ENCODE peak calls at places on chromosomes 4 and X, in six cellular contexts. One of them, this sample, is unnamed. For H3K9me3, the result is how much of the 10 kb centered on the place peaks cover.

GRCh38 chr4:26242451-26242850 is 78.4 kb upstream of the RBPJ start:
- DNase-seq in right lobe of liver: no peak
- DNase-seq in right cardiac atrium: no peak
- DNase-seq in Peyer's patch: no peak
- DNase-seq in tibial artery: no peak
- DNase-seq in T-helper 17 cell: no peak
- DNase-seq in this sample: no peak

GRCh38 chrX:38612281-38612680 is 50.9 kb downstream of the TSPAN7 start:
- DNase-seq in tibial artery: no peak
- DNase-seq in right lobe of liver: no peak
- DNase-seq in right cardiac atrium: no peak
- DNase-seq in Peyer's patch: no peak
- DNase-seq in T-helper 17 cell: no peak
- DNase-seq in this sample: no peak

GRCh38 chr4:77044458-77045124 is 31.2 kb downstream of the CCNI start:
- DNase-seq in T-helper 17 cell: no peak
- DNase-seq in right cardiac atrium: no peak
- DNase-seq in tibial artery: no peak
- DNase-seq in right lobe of liver: no peak
- DNase-seq in Peyer's patch: no peak
- DNase-seq in this sample: no peak

GRCh38 chr4:25528391-25528790 is 127.3 kb upstream of the SLC34A2 start:
- DNase-seq in T-helper 17 cell: no peak
- DNase-seq in tibial artery: no peak
- DNase-seq in right cardiac atrium: no peak
- DNase-seq in right lobe of liver: no peak
- DNase-seq in Peyer's patch: no peak
- DNase-seq in this sample: no peak

GRCh38 chr4:71026086-71026485 is 32.6 kb downstream of the DCK start:
- DNase-seq in right lobe of liver: no peak
- DNase-seq in right cardiac atrium: no peak
- DNase-seq in T-helper 17 cell: no peak
- DNase-seq in tibial artery: no peak
- DNase-seq in Peyer's patch: no peak
- DNase-seq in this sample: no peak

GRCh38 chrX:4764888-4765287 is 1051.4 kb upstream of the PRKX start:
- DNase-seq in tibial artery: no peak
- DNase-seq in T-helper 17 cell: no peak
- DNase-seq in right cardiac atrium: no peak
- DNase-seq in Peyer's patch: no peak
- DNase-seq in right lobe of liver: no peak
- DNase-seq in this sample: no peak

GRCh38 chrX:68536884-68537283 is 38.0 kb downstream of the YIPF6 start:
- DNase-seq in right lobe of liver: no peak
- DNase-seq in tibial artery: no peak
- DNase-seq in Peyer's patch: no peak
- DNase-seq in T-helper 17 cell: no peak
- DNase-seq in right cardiac atrium: no peak
- DNase-seq in this sample: no peak

GRCh38 chrX:153460826-153461225 is 9.6 kb downstream of the HAUS7 start:
- DNase-seq in T-helper 17 cell: no peak
- DNase-seq in Peyer's patch: peak
- DNase-seq in tibial artery: no peak
- DNase-seq in right cardiac atrium: peak
- DNase-seq in right lobe of liver: no peak
- DNase-seq in this sample: peak

GRCh38 chr4:36187723-36188333 is 56.5 kb downstream of the ARAP2 start:
- DNase-seq in Peyer's patch: no peak
- DNase-seq in right cardiac atrium: no peak
- DNase-seq in T-helper 17 cell: no peak
- DNase-seq in tibial artery: no peak
- DNase-seq in right lobe of liver: no peak
- DNase-seq in this sample: no peak

GRCh38 chr4:35087216-35087615 is 1157.1 kb downstream of the ARAP2 start:
- DNase-seq in right lobe of liver: no peak
- DNase-seq in right cardiac atrium: no peak
- DNase-seq in T-helper 17 cell: no peak
- DNase-seq in Peyer's patch: no peak
- DNase-seq in tibial artery: no peak
- DNase-seq in this sample: no peak

GRCh38 chr4:25938251-25939186 is 24.5 kb downstream of the SMIM20 start:
- DNase-seq in right cardiac atrium: no peak
- DNase-seq in T-helper 17 cell: no peak
- DNase-seq in right lobe of liver: no peak
- DNase-seq in tibial artery: no peak
- DNase-seq in Peyer's patch: no peak
- DNase-seq in this sample: no peak

GRCh38 chrX:63657821-63658220 is 127.2 kb downstream of the ARHGEF9 start:
- DNase-seq in tibial artery: peak
- DNase-seq in right cardiac atrium: peak
- DNase-seq in right lobe of liver: no peak
- DNase-seq in Peyer's patch: peak
- DNase-seq in T-helper 17 cell: no peak
- DNase-seq in this sample: no peak

GRCh38 chrX:47628980-47629379 is 750 bp downstream of the CFP start:
- DNase-seq in right cardiac atrium: no peak
- DNase-seq in Peyer's patch: no peak
- DNase-seq in T-helper 17 cell: no peak
- DNase-seq in tibial artery: no peak
- DNase-seq in right lobe of liver: no peak
- DNase-seq in this sample: no peak

GRCh38 chr4:107379054-107379869 is 340.8 kb downstream of the PAPSS1 start:
- DNase-seq in T-helper 17 cell: no peak
- DNase-seq in right lobe of liver: no peak
- DNase-seq in tibial artery: no peak
- DNase-seq in right cardiac atrium: no peak
- DNase-seq in Peyer's patch: no peak
- DNase-seq in this sample: no peak

GRCh38 chr4:74134500-74134852 is 23.4 kb upstream of the MTHFD2L start:
- DNase-seq in T-helper 17 cell: no peak
- DNase-seq in right lobe of liver: no peak
- DNase-seq in tibial artery: no peak
- DNase-seq in right cardiac atrium: no peak
- DNase-seq in Peyer's patch: no peak
- DNase-seq in this sample: no peak

GRCh38 chrX:12894074-12894691 is 12.2 kb upstream of the TLR8 start:
- DNase-seq in right lobe of liver: no peak
- DNase-seq in tibial artery: no peak
- DNase-seq in T-helper 17 cell: peak
- DNase-seq in Peyer's patch: peak
- DNase-seq in right cardiac atrium: no peak
- DNase-seq in this sample: peak

GRCh38 chrX:42695800-42696358 is 82.1 kb downstream of the PPP1R2C start:
- DNase-seq in Peyer's patch: no peak
- DNase-seq in tibial artery: no peak
- DNase-seq in T-helper 17 cell: no peak
- DNase-seq in right cardiac atrium: no peak
- DNase-seq in right lobe of liver: no peak
- DNase-seq in this sample: no peak

DNA sequence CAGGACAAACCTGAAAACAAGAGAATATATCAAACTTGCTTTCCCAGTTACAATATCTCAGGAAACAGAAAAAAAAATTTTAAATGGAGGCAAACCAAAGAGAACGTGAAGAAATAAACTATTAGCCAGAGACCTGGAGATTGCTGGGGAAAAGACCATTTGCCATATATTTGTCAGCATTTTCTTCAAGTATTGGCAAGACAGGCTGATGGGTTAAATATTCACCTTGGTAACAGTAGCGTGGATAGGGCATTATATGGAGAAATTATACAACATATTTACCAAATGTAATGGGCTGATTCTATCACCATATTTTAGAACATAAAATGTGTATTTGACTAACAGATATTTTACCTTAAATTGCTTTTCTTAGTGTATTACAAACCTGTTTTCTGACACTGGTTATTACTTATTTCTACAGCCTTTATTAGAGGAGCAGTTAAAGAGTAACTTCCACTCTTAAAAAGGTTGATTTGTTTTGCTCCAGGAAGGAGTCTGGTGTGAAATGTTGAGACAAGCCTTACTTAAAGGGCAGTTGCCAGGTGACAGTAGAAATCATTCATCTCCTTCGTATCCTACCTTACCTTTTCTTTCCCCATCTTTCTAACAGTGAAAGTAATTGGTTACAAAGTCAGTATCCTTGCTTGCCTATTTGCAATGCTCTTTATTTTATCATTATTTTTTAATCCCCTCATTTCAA is 575.5 kb downstream of the GBA3 start:
- DNase-seq in right lobe of liver: no peak
- DNase-seq in Peyer's patch: no peak
- DNase-seq in tibial artery: no peak
- DNase-seq in right cardiac atrium: no peak
- DNase-seq in T-helper 17 cell: no peak
- DNase-seq in this sample: no peak
- H3K9me3 ChIP-seq in right lobe of liver: under half
- H3K9me3 ChIP-seq in Peyer's patch: under half
- H3K9me3 ChIP-seq in tibial artery: under half
- H3K9me3 ChIP-seq in right cardiac atrium: under half
- H3K9me3 ChIP-seq in T-helper 17 cell: under half
- H3K9me3 ChIP-seq in this sample: under half

GRCh38 chr4:48011722-48012121 is 4.8 kb downstream of the CNGA1 start:
- DNase-seq in Peyer's patch: no peak
- DNase-seq in right cardiac atrium: no peak
- DNase-seq in right lobe of liver: no peak
- DNase-seq in tibial artery: no peak
- DNase-seq in T-helper 17 cell: no peak
- DNase-seq in this sample: no peak

GRCh38 chr4:48015216-48015615 is 1.3 kb downstream of the CNGA1 start:
- DNase-seq in Peyer's patch: no peak
- DNase-seq in right cardiac atrium: no peak
- DNase-seq in tibial artery: no peak
- DNase-seq in T-helper 17 cell: no peak
- DNase-seq in right lobe of liver: no peak
- DNase-seq in this sample: no peak

GRCh38 chr4:48015678-48016077 is 803 bp downstream of the CNGA1 start:
- DNase-seq in Peyer's patch: no peak
- DNase-seq in right cardiac atrium: no peak
- DNase-seq in T-helper 17 cell: no peak
- DNase-seq in right lobe of liver: peak
- DNase-seq in tibial artery: no peak
- DNase-seq in this sample: no peak

GRCh38 chr4:48016141-48017107 is at the start of the genes CNGA1 and NIPAL1:
- DNase-seq in T-helper 17 cell: peak
- DNase-seq in right cardiac atrium: peak
- DNase-seq in Peyer's patch: peak
- DNase-seq in right lobe of liver: peak
- DNase-seq in tibial artery: peak
- DNase-seq in this sample: peak

DNA sequence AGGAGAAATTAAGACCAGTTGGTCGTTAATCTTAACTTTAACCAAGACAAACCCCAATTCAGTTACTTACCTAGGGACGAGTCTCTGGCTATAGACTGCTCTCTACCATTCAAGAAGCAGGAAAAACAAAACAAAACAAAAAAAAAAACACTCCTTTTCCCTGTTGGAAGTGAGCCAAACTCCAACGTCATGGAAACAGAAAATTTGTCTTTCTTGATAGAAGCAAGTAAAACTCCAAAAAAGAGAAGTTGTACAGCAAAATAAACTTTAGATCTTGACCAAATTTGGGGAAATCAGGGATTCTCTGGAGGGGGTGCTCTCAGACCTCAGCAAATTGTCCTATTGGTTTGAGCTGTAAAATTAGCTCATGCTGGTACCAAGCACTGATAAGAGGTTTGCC is 3.7 kb downstream of the CNGA1 start:
- DNase-seq in T-helper 17 cell: no peak
- DNase-seq in right cardiac atrium: no peak
- DNase-seq in Peyer's patch: no peak
- DNase-seq in right lobe of liver: no peak
- DNase-seq in tibial artery: no peak
- DNase-seq in this sample: no peak
- H3K9me3 ChIP-seq in T-helper 17 cell: under half
- H3K9me3 ChIP-seq in right cardiac atrium: under half
- H3K9me3 ChIP-seq in Peyer's patch: under half
- H3K9me3 ChIP-seq in right lobe of liver: under half
- H3K9me3 ChIP-seq in tibial artery: under half
- H3K9me3 ChIP-seq in this sample: under half

DNA sequence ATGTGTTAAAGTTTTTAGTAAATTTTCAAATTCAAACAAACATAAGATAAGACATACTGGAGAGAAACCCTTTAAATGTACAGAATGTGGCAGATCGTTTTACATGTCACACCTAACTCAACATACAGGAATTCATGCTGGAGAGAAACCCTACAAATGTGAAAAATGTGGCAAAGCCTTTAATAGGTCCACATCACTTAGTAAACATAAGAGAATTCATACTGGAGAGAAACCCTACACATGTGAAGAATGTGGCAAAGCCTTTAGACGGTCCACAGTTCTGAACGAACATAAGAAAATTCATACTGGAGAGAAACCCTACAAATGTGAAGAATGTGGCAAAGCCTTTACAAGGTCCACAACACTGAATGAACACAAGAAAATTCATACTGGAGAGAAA is 32.8 kb downstream of the ZNF595 start:
- DNase-seq in Peyer's patch: no peak
- DNase-seq in right cardiac atrium: no peak
- DNase-seq in right lobe of liver: no peak
- DNase-seq in T-helper 17 cell: no peak
- DNase-seq in tibial artery: no peak
- DNase-seq in this sample: no peak
- H3K9me3 ChIP-seq in Peyer's patch: under half
- H3K9me3 ChIP-seq in right cardiac atrium: under half
- H3K9me3 ChIP-seq in right lobe of liver: half or more
- H3K9me3 ChIP-seq in T-helper 17 cell: under half
- H3K9me3 ChIP-seq in tibial artery: half or more
- H3K9me3 ChIP-seq in this sample: half or more

GRCh38 chr4:33592701-33593100 is 2651.6 kb downstream of the ARAP2 start:
- DNase-seq in right cardiac atrium: no peak
- DNase-seq in T-helper 17 cell: no peak
- DNase-seq in tibial artery: no peak
- DNase-seq in Peyer's patch: no peak
- DNase-seq in right lobe of liver: no peak
- DNase-seq in this sample: no peak
- H3K9me3 ChIP-seq in right cardiac atrium: under half
- H3K9me3 ChIP-seq in T-helper 17 cell: under half
- H3K9me3 ChIP-seq in tibial artery: under half
- H3K9me3 ChIP-seq in Peyer's patch: under half
- H3K9me3 ChIP-seq in right lobe of liver: under half
- H3K9me3 ChIP-seq in this sample: under half

This sample was measured in CD4-positive, alpha-beta T cell.